ENCODE peak calls at places on chromosomes 13 and 19, in nine cellular contexts. F is lower lobe of right lung, A is right cardiac atrium, Z is PC-9, O is left ventricle myocardium inferior, G is IMR-90, S is tibial nerve, X is body of pancreas, D is tibial artery. R is an unnamed sample.

GRCh38 chr13:48808689-48809088 is 155.0 kb downstream of the CYSLTR2 start:
- DNase-seq in F (no peak), A (no peak), Z (no peak), O (no peak), G (peak; percentile 76), S (no peak), X (no peak), D (no peak), R (no peak)

GRCh38 chr19:6023085-6023682 is 45.2 kb upstream of the RANBP3 start:
- DNase-seq in F (peak; percentile 39), A (no peak), Z (no peak), O (no peak), G (peak; percentile 71), S (no peak), X (no peak), D (no peak), R (no peak)

GRCh38 chr19:18108897-18109296 is 11.3 kb downstream of the MAST3 start:
- DNase-seq in F (no peak), A (no peak), Z (no peak), O (no peak), G (no peak), S (no peak), X (no peak), D (no peak), R (no peak)

GRCh38 chr19:19217110-19217509 is 5.4 kb downstream of the NCAN start:
- DNase-seq in F (no peak), A (no peak), Z (peak; percentile 15), O (no peak), G (peak; percentile 16), S (no peak), X (no peak), D (no peak), R (no peak)

GRCh38 chr13:41496420-41497234 is 39.3 kb downstream of the RGCC start:
- DNase-seq in F (no peak), A (no peak), Z (no peak), O (no peak), G (peak; percentile 95), S (no peak), X (no peak), D (no peak), R (no peak)

GRCh38 chr19:22797040-22797439 is 13.1 kb upstream of the ZNF99 start:
- DNase-seq in F (no peak), A (no peak), Z (no peak), O (no peak), G (no peak), S (no peak), X (no peak), D (no peak), R (no peak)

GRCh38 chr13:110815471-110816204 is 99.2 kb downstream of the ANKRD10 start:
- DNase-seq in F (no peak), A (no peak), Z (peak; percentile 27), O (no peak), G (no peak), S (no peak), X (no peak), D (peak; percentile 44), R (no peak)

GRCh38 chr13:38821753-38822551 is 135.1 kb downstream of the FREM2 start:
- DNase-seq in F (no peak), A (no peak), Z (peak; percentile 5), O (no peak), G (no peak), S (no peak), X (no peak), D (no peak), R (peak; percentile 93)

GRCh38 chr19:5536337-5536894 is 31.3 kb downstream of the TINCR start:
- DNase-seq in F (peak; percentile 68), A (peak; percentile 88), Z (peak; percentile 63), O (peak; percentile 79), G (peak; percentile 33), S (no peak), X (peak; percentile 77), D (no peak), R (peak; percentile 34)

GRCh38 chr19:14113762-14114414 is 3.7 kb downstream of the PRKACA start:
- DNase-seq in F (peak; percentile 65), A (peak; percentile 76), Z (peak; percentile 20), O (peak; percentile 42), G (no peak), S (no peak), X (no peak), D (no peak), R (peak; percentile 55)

GRCh38 chr19:57110592-57111328 is 9.0 kb upstream of the USP29 start:
- DNase-seq in F (no peak), A (peak; percentile 17), Z (no peak), O (no peak), G (no peak), S (no peak), X (no peak), D (no peak), R (no peak)
- H3K9me3 ChIP-seq in F (peaks cover 54% of the 10 kb centered on the region), A (peaks cover 4% of the 10 kb centered on the region), Z (peaks cover 42% of the 10 kb centered on the region), O (peaks cover 78% of the 10 kb centered on the region), G (peaks cover 24% of the 10 kb centered on the region), S (peaks cover 17% of the 10 kb centered on the region), X (no peaks in the 10 kb centered on the region), D (peaks cover 37% of the 10 kb centered on the region), R (peaks cover 19% of the 10 kb centered on the region)

GRCh38 chr13:21034602-21035190 is 26.7 kb downstream of the LATS2 start:
- DNase-seq in F (no peak), A (peak; percentile 79), Z (no peak), O (peak; percentile 42), G (no peak), S (no peak), X (no peak), D (no peak), R (no peak)
- H3K4me1 ChIP-seq in F (peaks cover 69% of the 10 kb centered on the region), A (peaks cover 24% of the 10 kb centered on the region), Z (no peaks in the 10 kb centered on the region), O (peaks cover 94% of the 10 kb centered on the region), G (peaks cover 38% of the 10 kb centered on the region), S (no peaks in the 10 kb centered on the region), X (peaks cover 58% of the 10 kb centered on the region), D (peaks cover 33% of the 10 kb centered on the region), R (peaks cover 11% of the 10 kb centered on the region)

GRCh38 chr19:40954573-40954972 is 36.5 kb upstream of the CYP2B6 start:
- DNase-seq in F (no peak), A (no peak), Z (no peak), O (no peak), G (no peak), S (no peak), X (no peak), D (no peak), R (peak; percentile 16)
- H3K9me3 ChIP-seq in F (peaks cover 32% of the 10 kb centered on the region), A (peaks cover 8% of the 10 kb centered on the region), Z (peaks cover 11% of the 10 kb centered on the region), O (peaks cover 51% of the 10 kb centered on the region), G (peaks cover 21% of the 10 kb centered on the region), S (peaks cover 7% of the 10 kb centered on the region), X (no peaks in the 10 kb centered on the region), D (peaks cover 30% of the 10 kb centered on the region), R (peaks cover 19% of the 10 kb centered on the region)

GRCh38 chr19:1470864-1471513 is 8.0 kb downstream of the C19orf25 start:
- DNase-seq in F (no peak), A (peak; percentile 72), Z (no peak), O (no peak), G (no peak), S (no peak), X (no peak), D (no peak), R (peak; percentile 71)

GRCh38 chr19:1473056-1473400 is 6.0 kb downstream of the C19orf25 start:
- DNase-seq in F (no peak), A (no peak), Z (no peak), O (no peak), G (no peak), S (no peak), X (no peak), D (no peak), R (no peak)

GRCh38 chr19:1469936-1470863 is 8.8 kb downstream of the C19orf25 start:
- DNase-seq in F (peak; percentile 64), A (peak; percentile 83), Z (peak; percentile 48), O (peak; percentile 51), G (no peak), S (no peak), X (no peak), D (no peak), R (peak; percentile 76)

GRCh38 chr19:1472227-1473055 is 6.6 kb downstream of the C19orf25 start:
- DNase-seq in F (peak; percentile 46), A (peak; percentile 44), Z (no peak), O (no peak), G (no peak), S (no peak), X (no peak), D (no peak), R (no peak)

GRCh38 chr19:1471514-1472107 is 7.4 kb downstream of the C19orf25 start:
- DNase-seq in F (peak; percentile 38), A (peak; percentile 49), Z (no peak), O (no peak), G (no peak), S (no peak), X (no peak), D (no peak), R (no peak)
- H3K4me1 ChIP-seq in F (peaks cover 55% of the 10 kb centered on the region), A (peaks cover 8% of the 10 kb centered on the region), Z (no peaks in the 10 kb centered on the region), O (peaks cover 71% of the 10 kb centered on the region), G (peaks cover 21% of the 10 kb centered on the region), S (no peaks in the 10 kb centered on the region), X (peaks cover 66% of the 10 kb centered on the region), D (peaks cover 58% of the 10 kb centered on the region), R (peaks cover 2% of the 10 kb centered on the region)

DNA sequence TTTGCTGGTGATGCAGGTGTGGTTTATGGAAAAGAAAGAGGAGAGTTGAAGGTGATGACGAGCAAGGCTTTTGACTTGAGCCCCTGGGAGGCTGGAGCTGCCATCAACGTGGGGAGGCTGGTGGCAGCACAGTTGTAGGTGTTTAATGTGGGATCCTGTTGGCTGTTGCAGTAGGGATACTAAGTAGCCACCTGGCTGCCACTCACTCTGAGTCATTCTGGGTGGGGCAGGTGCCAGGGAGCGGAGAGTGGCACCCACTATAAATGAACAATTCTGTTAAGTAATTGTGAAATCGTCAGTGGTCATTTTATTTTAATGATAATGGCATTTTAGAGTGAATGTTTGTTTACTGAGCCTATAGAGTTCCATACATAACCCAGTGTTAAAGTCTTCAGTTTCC is 9.8 kb downstream of the ZNF317 start:
- DNase-seq in F (no peak), A (no peak), Z (no peak), O (no peak), G (no peak), S (no peak), X (no peak), D (peak; percentile 21), R (no peak)
- H3K9me3 ChIP-seq in F (peaks cover 43% of the 10 kb centered on the region), A (no peaks in the 10 kb centered on the region), Z (peaks cover 74% of the 10 kb centered on the region), O (peaks cover 41% of the 10 kb centered on the region), G (peaks cover 49% of the 10 kb centered on the region), S (peaks cover 45% of the 10 kb centered on the region), X (no peaks in the 10 kb centered on the region), D (peaks cover 21% of the 10 kb centered on the region), R (peaks cover 19% of the 10 kb centered on the region)

DNA sequence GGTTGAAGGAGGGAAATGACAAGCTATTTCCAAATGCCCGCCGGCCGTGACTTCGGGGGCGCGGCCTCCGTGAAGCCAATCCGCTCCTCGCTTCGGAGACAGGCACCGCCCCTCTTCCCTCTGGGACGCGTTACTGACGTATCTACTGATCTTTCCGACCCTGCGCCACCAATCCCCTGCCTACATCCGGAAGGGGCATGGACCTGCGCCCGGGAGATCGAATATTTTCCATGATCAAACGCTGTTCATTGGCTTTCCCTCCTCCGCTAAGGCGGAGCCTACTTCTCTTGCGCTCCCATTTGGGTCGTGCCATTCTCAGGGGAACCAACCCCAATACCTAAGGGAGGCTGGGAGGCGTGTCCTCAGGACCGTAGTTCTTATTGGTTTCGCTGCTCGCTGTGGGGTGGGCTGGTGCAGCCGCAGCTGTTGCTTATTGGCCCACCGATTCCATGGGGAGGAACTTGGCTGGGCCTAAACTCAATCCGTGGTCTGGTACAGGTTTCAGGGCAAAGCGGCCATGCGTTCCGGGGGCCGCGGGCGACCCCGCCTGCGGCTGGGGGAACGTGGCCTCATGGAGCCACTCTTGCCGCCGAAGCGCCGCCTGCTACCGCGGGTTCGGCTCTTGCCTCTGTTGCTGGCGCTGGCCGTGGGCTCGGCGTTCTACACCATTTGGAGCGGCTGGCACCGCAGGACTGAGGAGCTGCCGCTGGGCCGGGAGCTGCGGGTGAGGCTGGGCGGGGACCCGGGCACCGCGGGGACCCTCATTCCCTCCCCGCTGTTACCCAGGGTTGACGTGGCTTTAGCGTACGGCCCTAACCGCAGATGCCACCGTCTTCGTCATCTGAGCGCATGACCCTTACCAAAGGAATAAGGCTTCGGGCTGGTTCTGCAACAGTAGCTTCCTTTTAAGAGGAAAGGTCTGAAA is at the start of gene QPCTL:
- DNase-seq in F (peak; percentile 98), A (peak; percentile 98), Z (peak; percentile 97), O (peak; percentile 95), G (peak; percentile 100), S (peak; percentile 94), X (peak; percentile 100), D (peak; percentile 99), R (peak; percentile 99)
- H3K4me1 ChIP-seq in F (peaks cover 22% of the 10 kb centered on the region), A (no peaks in the 10 kb centered on the region), Z (peaks cover 11% of the 10 kb centered on the region), O (peaks cover 28% of the 10 kb centered on the region), G (peaks cover 4% of the 10 kb centered on the region), S (no peaks in the 10 kb centered on the region), X (peaks cover 16% of the 10 kb centered on the region), D (peaks cover 14% of the 10 kb centered on the region), R (no peaks in the 10 kb centered on the region)